ENCODE peak calls at places on chromosome 15, in six cellular contexts. G, F, D, R, Q and X are unnamed samples.

GRCh38 chr15:25066708-25067107 is 111.9 kb downstream of the SNRPN start:
- DNase-seq in D (no peak), F (no peak), Q (no peak), R (no peak), G (no peak), X (no peak)

GRCh38 chr15:25849431-25849921 is 13.7 kb downstream of the ATP10A start:
- DNase-seq in D (no peak), R (no peak), Q (no peak), F (no peak), G (peak; percentile 84), X (no peak)

GRCh38 chr15:38809621-38810020 is 245.0 kb upstream of the RASGRP1 start:
- DNase-seq in F (no peak), R (no peak), G (no peak), Q (no peak), D (no peak), X (no peak)

GRCh38 chr15:80643296-80643965 is 51.7 kb upstream of the ABHD17C start:
- DNase-seq in D (no peak), R (no peak), Q (no peak), F (no peak), G (peak; percentile 91), X (no peak)

GRCh38 chr15:52370010-52370409 is 74.4 kb upstream of the MYO5C start:
- DNase-seq in D (no peak), F (no peak), R (peak; percentile 31), Q (peak; percentile 59), G (no peak), X (no peak)

GRCh38 chr15:40092416-40093223 is 16.1 kb downstream of the BMF start:
- DNase-seq in G (peak; percentile 97), R (no peak), D (no peak), F (no peak), Q (peak; percentile 80), X (no peak)

GRCh38 chr15:85950101-85950500 is 129.6 kb upstream of the AGBL1 start:
- DNase-seq in F (no peak), G (no peak), R (no peak), D (no peak), Q (no peak), X (no peak)

GRCh38 chr15:41735033-41735432 is 39.3 kb upstream of the MAPKBP1 start:
- DNase-seq in G (no peak), Q (no peak), F (no peak), R (no peak), D (no peak), X (no peak)

GRCh38 chr15:43913941-43914340 is 87.1 kb downstream of the WDR76 start:
- DNase-seq in R (no peak), D (no peak), Q (no peak), F (no peak), G (no peak), X (no peak)

GRCh38 chr15:90483012-90483307 is 46.8 kb upstream of the CRTC3 start:
- DNase-seq in F (no peak), G (no peak), D (no peak), R (no peak), Q (no peak), X (no peak)

GRCh38 chr15:83446904-83447708 is at the start of gene SH3GL3:
- DNase-seq in R (peak; percentile 79), D (no peak), G (no peak), Q (peak; percentile 83), F (peak; percentile 75), X (peak; percentile 85)

GRCh38 chr15:72737723-72738122 is 45.8 kb downstream of the ADPGK start:
- DNase-seq in G (no peak), D (no peak), Q (no peak), R (peak; percentile 4), F (no peak), X (no peak)

GRCh38 chr15:29018983-29019875 is 133.5 kb downstream of the APBA2 start:
- DNase-seq in F (no peak), D (no peak), Q (no peak), G (no peak), R (no peak), X (no peak)

GRCh38 chr15:90038639-90039095 is 37.5 kb downstream of the ZNF710 start:
- DNase-seq in D (no peak), G (no peak), Q (no peak), F (no peak), R (peak; percentile 69), X (no peak)

DNA sequence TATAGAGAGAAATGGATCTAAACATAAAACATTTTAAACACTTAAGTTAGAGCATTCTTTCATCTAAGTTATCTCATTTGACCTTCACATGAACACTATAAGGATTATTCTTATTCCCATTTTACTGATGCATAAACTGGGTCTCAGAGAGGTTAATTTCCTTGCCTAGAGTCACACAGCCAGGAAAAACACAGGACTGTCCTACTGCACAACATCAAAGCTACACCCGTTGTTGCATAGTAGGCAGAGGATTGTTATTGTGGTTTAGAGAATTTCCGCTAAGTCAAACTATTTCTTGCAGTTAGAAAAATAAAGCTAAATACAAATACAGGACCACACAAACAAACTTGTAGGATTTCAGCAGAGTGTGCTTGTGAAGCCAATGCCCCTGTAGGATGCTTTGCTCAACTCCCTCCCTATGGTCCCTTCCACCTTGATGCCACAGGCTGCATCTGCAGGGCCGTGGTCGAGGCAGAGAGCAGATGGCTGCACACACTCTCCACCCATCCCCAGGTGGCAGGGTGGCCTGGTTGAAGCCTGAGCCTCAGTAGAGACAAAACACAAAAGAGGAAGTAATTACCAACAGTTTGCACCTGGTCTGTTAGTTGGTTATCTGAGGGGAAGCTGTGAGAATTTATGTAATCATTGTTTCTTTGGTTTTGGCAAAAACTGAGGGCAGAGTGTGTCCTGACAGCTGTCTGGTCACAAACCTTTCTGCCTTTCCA is 41.1 kb upstream of the SKOR1 start:
- DNase-seq in D (peak; percentile 73), Q (no peak), F (no peak), R (no peak), G (no peak), X (no peak)
- TF ChIP-seq CTCF in D (no peak), Q (no peak), F (no peak), R (no peak), G (no peak), X (no peak)

GRCh38 chr15:94375997-94376396 is 144.6 kb downstream of the MCTP2 start:
- DNase-seq in D (no peak), Q (no peak), R (no peak), F (no peak), G (no peak), X (no peak)
- TF ChIP-seq CTCF in D (no peak), Q (no peak), R (no peak), F (no peak), G (peak; percentile 3), X (no peak)

GRCh38 chr15:45157974-45158373 is 28.2 kb downstream of the DUOX1 start:
- DNase-seq in F (no peak), R (peak; percentile 94), G (peak; percentile 70), D (no peak), Q (no peak), X (no peak)
- TF ChIP-seq CTCF in F (no peak), R (no peak), G (no peak), D (no peak), Q (no peak), X (no peak)

GRCh38 chr15:78317145-78317836 is 17.9 kb upstream of the SKIC8 start:
- DNase-seq in D (no peak), G (no peak), R (peak; percentile 26), F (peak; percentile 33), Q (no peak), X (no peak)
- TF ChIP-seq CTCF in D (no peak), G (no peak), R (no peak), F (no peak), Q (no peak), X (no peak)

GRCh38 chr15:27339138-27339537 is 368.2 kb downstream of the GABRG3 start:
- DNase-seq in Q (no peak), D (no peak), G (no peak), F (no peak), R (no peak), X (no peak)
- TF ChIP-seq CTCF in Q (no peak), D (no peak), G (no peak), F (no peak), R (no peak), X (no peak)

GRCh38 chr15:79212589-79213139 is 69.9 kb upstream of the ANKRD34C start:
- DNase-seq in R (no peak), F (no peak), Q (no peak), D (no peak), G (no peak), X (no peak)

GRCh38 chr15:79208179-79208578 is 74.3 kb upstream of the ANKRD34C start:
- DNase-seq in Q (no peak), D (no peak), F (no peak), G (no peak), R (no peak), X (no peak)

GRCh38 chr15:79206940-79207339 is 75.6 kb upstream of the ANKRD34C start:
- DNase-seq in Q (no peak), R (no peak), F (no peak), G (no peak), D (no peak), X (no peak)

GRCh38 chr15:79209116-79209515 is 73.4 kb upstream of the ANKRD34C start:
- DNase-seq in R (no peak), Q (no peak), G (no peak), F (no peak), D (no peak), X (no peak)

GRCh38 chr15:79209690-79210089 is 72.8 kb upstream of the ANKRD34C start:
- DNase-seq in F (no peak), D (no peak), R (no peak), G (no peak), Q (no peak), X (no peak)
- TF ChIP-seq CTCF in F (no peak), D (no peak), R (no peak), G (no peak), Q (no peak), X (peak; percentile 37)

GRCh38 chr15:62928242-62928995 is 114.1 kb upstream of the TPM1 start:
- DNase-seq in F (no peak), G (peak; percentile 88), D (no peak), R (peak; percentile 88), Q (no peak), X (no peak)
- TF ChIP-seq CTCF in F (no peak), G (peak; percentile 51), D (no peak), R (peak; percentile 46), Q (peak; percentile 30), X (no peak)